ENCODE peak calls at places on chromosome X, in nine cellular contexts. Z, E, G, K, T, N, C, A and F are unnamed samples.

GRCh38 chrX:627995-628394 is 2.6 kb upstream of the SHOX start:
- DNase-seq in A (no peak), K (no peak), N (no peak), G (no peak), T (no peak), Z (no peak), C (no peak), E (no peak), F (no peak)

GRCh38 chrX:134891652-134892051 is 99.1 kb upstream of the SMIM10 start:
- DNase-seq in E (no peak), T (no peak), C (no peak), G (no peak), Z (no peak), A (no peak), K (no peak), N (no peak), F (no peak)

GRCh38 chrX:150573702-150574101 is 5.3 kb downstream of the MTM1 start:
- DNase-seq in N (no peak), A (no peak), E (no peak), T (no peak), Z (no peak), G (no peak), K (no peak), C (peak), F (no peak)

GRCh38 chrX:50874878-50875277 is 35.7 kb upstream of the BMP15 start:
- DNase-seq in T (no peak), G (no peak), C (no peak), E (no peak), K (no peak), Z (no peak), N (no peak), A (no peak), F (no peak)

GRCh38 chrX:120749141-120749846 is 119.4 kb upstream of the C1GALT1C1 start:
- DNase-seq in K (peak), G (no peak), T (no peak), E (no peak), A (no peak), N (no peak), C (peak), Z (no peak), F (peak)

GRCh38 chrX:22118161-22118830 is 86.2 kb downstream of the PHEX start:
- DNase-seq in T (no peak), C (no peak), G (no peak), Z (no peak), K (no peak), A (no peak), E (no peak), N (no peak), F (no peak)

GRCh38 chrX:106959897-106960296 is 39.7 kb downstream of the CLDN2 start:
- DNase-seq in G (no peak), Z (no peak), E (no peak), N (no peak), T (no peak), K (peak), A (no peak), C (no peak), F (no peak)

GRCh38 chrX:371907-372306 is 14.8 kb downstream of the PPP2R3B start:
- DNase-seq in T (no peak), C (no peak), G (peak), A (no peak), E (no peak), K (no peak), Z (no peak), N (no peak), F (no peak)

GRCh38 chrX:9542106-9542764 is 77.4 kb downstream of the TBL1X start:
- DNase-seq in Z (no peak), E (no peak), C (no peak), N (no peak), T (no peak), A (no peak), G (no peak), K (no peak), F (no peak)

GRCh38 chrX:150899191-150899757 is 806 bp upstream of the CD99L2 start:
- DNase-seq in T (no peak), Z (no peak), N (peak), G (peak), K (peak), E (peak), C (no peak), A (no peak), F (peak)

GRCh38 chrX:155112171-155112570 is 40.9 kb downstream of the BRCC3 start:
- DNase-seq in E (no peak), A (no peak), T (no peak), N (no peak), K (no peak), Z (no peak), G (no peak), C (no peak), F (no peak)

GRCh38 chrX:22577181-22577580 is 304.5 kb downstream of the CBLL2 start:
- DNase-seq in T (no peak), G (no peak), K (peak), Z (peak), N (no peak), E (no peak), C (no peak), A (no peak), F (no peak)

DNA sequence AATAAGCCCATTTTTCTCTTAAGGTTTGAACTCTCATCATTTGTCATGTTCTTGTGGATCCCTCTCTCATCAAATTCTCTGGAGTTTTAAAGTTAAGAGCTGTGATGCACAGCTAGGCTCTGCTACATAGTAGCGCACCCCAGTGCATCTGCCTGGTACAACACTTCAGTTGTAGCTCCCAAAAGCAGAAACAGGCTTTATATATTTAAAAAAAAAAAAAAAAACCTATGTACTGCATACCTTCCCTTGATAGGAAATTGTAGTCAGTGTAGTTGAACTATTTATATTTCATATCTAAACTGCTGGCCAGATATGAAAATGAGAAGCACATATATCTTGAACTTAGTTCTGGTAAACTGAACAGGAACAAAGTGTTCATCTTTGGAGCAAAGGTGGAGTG is 131.4 kb downstream of the KLHL13 start:
- DNase-seq in T (no peak), G (no peak), A (no peak), N (no peak), E (no peak), K (no peak), Z (no peak), C (no peak), F (no peak)
- TF ChIP-seq CTCF in T (no peak), G (no peak), A (no peak), N (no peak), E (peak), K (no peak), Z (peak), C (peak), F (no peak)

GRCh38 chrX:47958943-47959342 is 44.8 kb downstream of the ZNF182 start:
- DNase-seq in K (no peak), T (no peak), G (no peak), A (no peak), C (no peak), Z (no peak), E (no peak), N (no peak), F (no peak)
- TF ChIP-seq CTCF in K (peak), T (no peak), G (no peak), A (peak), C (peak), Z (no peak), E (peak), N (no peak), F (no peak)

DNA sequence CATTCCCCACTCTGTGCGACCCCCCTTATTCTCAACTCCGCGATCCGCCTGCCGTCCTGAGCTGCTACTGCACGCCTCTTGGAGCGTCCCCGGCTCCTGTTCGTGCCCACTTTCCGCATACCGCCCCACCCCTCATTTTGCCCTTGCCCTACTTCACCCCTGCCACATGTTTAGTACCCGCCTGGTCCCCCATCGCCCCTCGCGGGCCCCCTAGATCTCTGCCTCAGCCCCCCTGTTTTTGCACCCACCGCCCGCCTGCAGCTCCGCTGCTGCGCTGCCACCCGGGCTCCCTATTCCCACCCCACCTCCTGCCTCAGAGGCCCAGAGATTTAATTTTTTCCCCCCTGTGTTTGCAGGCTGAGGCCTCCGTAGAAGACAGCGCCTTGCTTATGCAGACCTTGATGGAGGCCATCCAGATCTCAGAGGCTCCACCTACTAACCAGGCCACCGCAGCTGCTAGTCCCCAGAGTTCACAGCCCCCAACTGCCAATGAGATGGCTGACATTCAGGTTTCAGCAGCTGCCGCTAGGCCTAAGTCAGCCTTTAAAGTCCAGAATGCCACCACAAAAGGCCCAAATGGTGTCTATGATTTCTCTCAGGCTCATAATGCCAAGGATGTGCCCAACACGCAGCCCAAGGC is 1.4 kb downstream of the MAGED1 start:
- DNase-seq in T (no peak), K (peak), N (peak), E (no peak), G (no peak), A (no peak), Z (no peak), C (peak), F (no peak)
- TF ChIP-seq CTCF in T (no peak), K (peak), N (no peak), E (no peak), G (no peak), A (no peak), Z (no peak), C (no peak), F (no peak)

GRCh38 chrX:46573331-46573895 is at the start of gene CHST7:
- DNase-seq in K (peak), T (peak), G (peak), C (no peak), Z (no peak), N (peak), A (no peak), E (peak), F (peak)
- TF ChIP-seq CTCF in K (peak), T (no peak), G (no peak), C (no peak), Z (peak), N (peak), A (peak), E (peak), F (no peak)

GRCh38 chrX:130975947-130976346 is 72.9 kb upstream of the ENOX2 start:
- DNase-seq in K (peak), E (no peak), N (no peak), G (no peak), Z (no peak), C (no peak), A (peak), T (no peak), F (no peak)
- TF ChIP-seq CTCF in K (peak), E (peak), N (peak), G (peak), Z (peak), C (peak), A (peak), T (peak), F (no peak)

GRCh38 chrX:12443534-12444098 is 305.3 kb downstream of the FRMPD4 start:
- DNase-seq in K (peak), N (no peak), T (no peak), G (no peak), A (peak), Z (no peak), C (peak), E (no peak), F (no peak)

GRCh38 chrX:12452268-12452667 is 314.0 kb downstream of the FRMPD4 start:
- DNase-seq in C (no peak), N (no peak), Z (no peak), K (no peak), G (no peak), A (no peak), T (no peak), E (no peak), F (no peak)

GRCh38 chrX:12446342-12447075 is 308.2 kb downstream of the FRMPD4 start:
- DNase-seq in E (no peak), N (no peak), Z (no peak), G (peak), T (no peak), A (no peak), K (peak), C (no peak), F (no peak)

DNA sequence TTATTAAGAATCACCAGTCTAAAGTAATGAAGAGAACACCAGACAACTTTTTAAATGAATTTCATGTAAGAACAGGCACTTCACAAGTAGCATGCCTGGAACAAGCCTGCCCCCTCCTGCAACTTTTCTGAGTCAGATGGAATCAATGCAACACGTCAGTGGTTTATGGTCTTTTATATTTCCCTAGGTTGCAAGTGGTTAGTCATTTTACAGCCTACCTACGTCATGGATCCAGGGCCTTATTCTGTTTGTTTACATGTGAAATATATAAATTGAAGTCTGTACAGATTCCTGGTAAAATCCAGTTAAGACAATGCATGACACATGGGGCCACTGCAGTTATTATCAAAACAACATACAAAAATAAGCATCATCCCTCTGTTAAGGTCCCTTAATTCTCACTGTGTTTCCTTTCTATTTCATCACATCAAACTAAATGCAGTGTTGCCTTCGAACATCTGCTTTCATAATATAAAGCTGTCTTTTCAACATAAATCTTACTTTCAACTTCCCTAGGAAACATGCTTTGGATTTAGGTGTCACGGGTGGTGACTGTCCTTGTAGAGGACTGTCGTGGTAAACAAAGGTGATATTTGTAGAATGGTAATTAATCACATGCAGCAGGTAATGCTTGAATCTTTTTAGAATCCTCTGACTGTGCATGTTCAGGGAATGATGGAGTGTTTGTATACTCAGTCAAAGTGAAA is 309.3 kb downstream of the FRMPD4 start:
- DNase-seq in N (no peak), G (no peak), Z (peak), K (peak), C (no peak), T (no peak), A (peak), E (no peak), F (no peak)
- TF ChIP-seq CTCF in N (no peak), G (no peak), Z (peak), K (peak), C (no peak), T (no peak), A (no peak), E (peak), F (no peak)

GRCh38 chrX:27336466-27337091 is 126.6 kb downstream of the PPP4R3C start:
- DNase-seq in G (no peak), C (no peak), Z (no peak), N (no peak), E (no peak), T (no peak), K (no peak), A (peak), F (no peak)
- TF ChIP-seq CTCF in G (peak), C (peak), Z (peak), N (peak), E (peak), T (peak), K (peak), A (peak), F (no peak)

GRCh38 chrX:110415440-110416167 is 57.0 kb downstream of the RTL9 start:
- DNase-seq in N (no peak), Z (no peak), G (no peak), E (no peak), C (no peak), T (no peak), A (no peak), K (no peak), F (no peak)

GRCh38 chrX:110418857-110419249 is 60.2 kb downstream of the RTL9 start:
- DNase-seq in K (no peak), T (no peak), N (no peak), A (peak), C (no peak), Z (no peak), G (no peak), E (no peak), F (no peak)

GRCh38 chrX:110417128-110417527 is 58.5 kb downstream of the RTL9 start:
- DNase-seq in T (no peak), N (no peak), C (no peak), G (no peak), A (no peak), K (no peak), Z (no peak), E (no peak), F (no peak)

GRCh38 chrX:110420771-110421498 is 62.3 kb downstream of the RTL9 start:
- DNase-seq in T (no peak), A (no peak), Z (no peak), G (no peak), E (no peak), K (no peak), C (no peak), N (no peak), F (no peak)

DNA sequence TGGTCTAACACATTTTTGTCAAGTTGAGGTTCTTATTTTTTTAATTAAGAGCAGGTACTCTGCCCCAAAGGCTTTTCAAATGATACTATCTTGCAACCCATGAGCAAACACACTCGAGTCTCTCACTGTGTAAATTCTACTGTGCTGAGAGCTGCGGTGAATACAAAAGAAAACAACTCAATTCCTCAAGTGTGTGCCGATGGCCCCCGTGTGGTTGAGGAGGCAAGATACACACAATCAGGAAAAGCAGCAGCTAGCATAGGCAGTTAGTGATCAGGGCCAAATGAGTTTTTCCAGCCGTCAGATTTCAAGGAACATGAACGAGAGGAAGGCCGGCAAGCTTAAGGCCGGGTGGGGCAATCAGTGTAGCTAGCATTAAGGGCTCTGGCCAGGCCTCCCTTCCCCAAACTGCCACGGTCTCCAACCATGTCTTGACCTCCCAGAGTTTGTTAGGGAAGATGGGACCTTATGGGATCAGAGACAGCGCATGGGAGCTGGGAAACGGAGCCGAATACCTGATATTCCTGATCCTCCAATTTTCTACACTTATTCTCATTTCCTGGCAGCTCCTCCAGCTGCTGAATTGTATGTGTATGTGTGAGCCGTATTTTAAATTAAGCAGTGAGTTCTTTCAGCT is 59.7 kb downstream of the RTL9 start:
- DNase-seq in T (no peak), K (peak), A (no peak), C (no peak), G (no peak), N (no peak), E (no peak), Z (no peak), F (no peak)
- TF ChIP-seq CTCF in T (no peak), K (peak), A (peak), C (no peak), G (peak), N (peak), E (peak), Z (peak), F (no peak)

DNA sequence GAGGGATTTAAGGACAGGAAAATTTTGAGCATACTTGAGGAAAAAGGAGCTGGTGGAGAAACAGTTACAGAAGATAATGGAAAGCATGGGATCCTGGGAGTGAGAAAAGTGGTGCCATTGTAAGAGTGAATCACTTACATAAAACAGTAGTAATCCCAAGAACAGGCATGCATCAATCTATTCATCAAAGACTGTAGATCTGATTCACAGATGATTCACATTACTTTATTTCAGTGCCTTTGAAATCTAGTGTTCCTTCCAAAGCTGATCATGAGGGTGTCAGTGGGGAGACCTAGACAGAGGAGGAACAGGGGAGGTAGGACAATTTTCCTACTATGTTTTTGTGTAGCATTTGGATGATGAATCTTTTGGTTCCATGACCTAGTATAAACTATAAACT is 102.7 kb downstream of the TAB3 start:
- DNase-seq in K (no peak), C (no peak), A (no peak), N (no peak), G (no peak), E (no peak), Z (no peak), T (no peak), F (no peak)
- TF ChIP-seq CTCF in K (no peak), C (no peak), A (no peak), N (no peak), G (no peak), E (no peak), Z (no peak), T (no peak), F (no peak)